ENCODE peak calls at places on chromosomes 3 and 15, in five cellular contexts. Q is right lobe of liver, Y is nephron progenitor cell, C is bronchial epithelial cell, A is heart left ventricle. O is an unnamed sample.

GRCh38 chr15:70561885-70562284 is 201.5 kb downstream of the UACA start:
- DNase-seq in Q (no peak), Y (no peak), C (no peak), A (no peak), O (no peak)

GRCh38 chr15:54026258-54026657 is 48.0 kb downstream of the UNC13C start:
- DNase-seq in Q (no peak), Y (no peak), C (no peak), A (no peak), O (no peak)

GRCh38 chr3:127417709-127418559 is 130.1 kb upstream of the PRR20G start:
- DNase-seq in Q (no peak), Y (no peak), C (no peak), A (no peak), O (no peak)

GRCh38 chr3:148955544-148956346 is 35.6 kb upstream of the GYG1 start:
- DNase-seq in Q (no peak), Y (peak), C (peak), A (no peak), O (no peak)

GRCh38 chr3:196990654-196991053 is 22.0 kb upstream of the PIGZ start:
- DNase-seq in Q (no peak), Y (no peak), C (no peak), A (peak), O (peak)

GRCh38 chr3:172749201-172749965 is 1.1 kb upstream of the ECT2 start:
- DNase-seq in Q (no peak), Y (no peak), C (peak), A (no peak), O (no peak)

GRCh38 chr3:127688416-127689265 is 15.9 kb downstream of the ABTB1 start:
- DNase-seq in Q (peak), Y (peak), C (no peak), A (peak), O (peak)

GRCh38 chr3:160754371-160754854 is 1.6 kb upstream of the PPM1L start:
- DNase-seq in Q (peak), Y (peak), C (peak), A (peak), O (no peak)

GRCh38 chr3:184568918-184569829 is 7.6 kb downstream of the EPHB3 start:
- DNase-seq in Q (peak), Y (peak), C (peak), A (peak), O (no peak)

GRCh38 chr15:52031542-52031941 is 12.5 kb downstream of the MAPK6 start:
- DNase-seq in Q (no peak), Y (no peak), C (peak), A (no peak), O (no peak)

GRCh38 chr3:15361494-15362214 is 29.3 kb upstream of the SH3BP5 start:
- DNase-seq in Q (no peak), Y (peak), C (peak), A (no peak), O (no peak)

GRCh38 chr3:185968168-185968567 is 30.4 kb upstream of the TRA2B start:
- DNase-seq in Q (no peak), Y (no peak), C (no peak), A (no peak), O (no peak)
- TF ChIP-seq CTCF in Q (no peak), Y (no peak), C (no peak), A (no peak), O (no peak)

DNA sequence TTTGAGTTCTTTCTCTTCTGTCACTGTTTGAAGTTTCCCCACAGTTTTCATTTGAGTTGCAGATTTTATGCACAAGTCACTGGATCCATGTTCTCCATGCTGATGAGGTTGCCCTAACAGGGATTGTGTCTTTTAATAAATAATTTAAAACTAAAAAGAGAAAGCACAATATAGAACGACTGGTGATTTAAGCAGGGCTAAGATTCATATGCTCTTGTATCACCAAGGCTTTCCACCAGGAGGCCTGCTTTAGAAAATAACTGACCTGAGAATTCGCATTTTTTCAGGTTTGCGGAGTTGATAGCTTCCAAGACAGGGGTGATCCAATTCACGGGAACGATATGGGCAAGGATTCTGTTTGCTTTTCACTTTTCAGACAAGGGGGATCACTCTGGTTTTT is 252.0 kb upstream of the VEPH1 start:
- DNase-seq in Q (no peak), Y (no peak), C (no peak), A (no peak), O (no peak)
- TF ChIP-seq CTCF in Q (no peak), Y (peak), C (peak), A (no peak), O (no peak)

DNA sequence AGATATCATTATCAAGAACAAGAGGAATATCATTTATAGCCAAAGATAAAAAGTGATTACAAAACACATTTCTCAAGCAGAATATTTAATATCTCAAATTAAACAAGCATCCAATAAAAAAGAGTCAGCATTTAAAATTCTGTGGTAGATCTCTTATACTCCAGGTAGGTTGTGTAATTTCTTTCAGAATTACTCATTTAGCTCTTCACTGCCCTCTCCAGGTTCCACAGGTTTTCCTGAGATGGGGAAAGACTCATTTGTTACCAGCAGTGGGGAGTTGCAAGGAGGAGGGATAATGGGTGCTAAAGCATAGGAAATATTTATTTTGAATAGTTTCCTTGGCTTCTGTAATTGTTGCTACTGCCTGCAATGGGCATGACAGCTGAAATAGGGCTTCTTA is 83.1 kb upstream of the RASGRP1 start:
- DNase-seq in Q (no peak), Y (no peak), C (peak), A (no peak), O (no peak)
- TF ChIP-seq CTCF in Q (no peak), Y (peak), C (peak), A (peak), O (no peak)

DNA sequence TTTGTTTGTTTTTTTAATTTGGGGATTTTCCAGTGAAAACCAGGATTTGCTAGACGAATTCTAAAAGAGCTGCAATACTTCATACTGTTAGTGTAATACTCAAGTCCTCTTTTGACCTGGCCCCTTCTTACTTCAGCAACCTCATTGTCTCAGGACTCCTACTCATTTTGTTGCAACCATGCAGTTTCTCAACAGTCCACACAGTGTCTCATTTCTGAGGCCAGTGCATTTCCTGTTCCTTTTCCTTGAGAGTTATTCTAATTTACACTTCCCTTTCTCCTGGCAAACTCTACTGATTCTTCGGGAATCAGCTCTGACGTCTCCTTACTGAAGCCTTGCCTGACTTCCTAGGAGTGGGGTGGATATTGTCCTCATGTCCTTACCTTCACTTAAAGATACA is 35.6 kb downstream of the NSUN3 start:
- DNase-seq in Q (no peak), Y (no peak), C (peak), A (no peak), O (peak)
- TF ChIP-seq CTCF in Q (no peak), Y (no peak), C (no peak), A (no peak), O (peak)